ENCODE peak calls at places on chromosomes 16 and 17, in ten cellular contexts. M is kidney tubule cell; O is astrocyte of the spinal cord; E is HFFc6; T is activated CD4-positive, alpha-beta T cell treated with anti-CD3 and anti-CD28 coated beads, Interleukin-2, amount 50 U/mL, for 4 hours; S is left ventricle myocardium inferior; B is left colon; C is cardiac fibroblast; I is fibroblast of the aortic adventitia; Z is effector memory CD8-positive, alpha-beta T cell. L is an unnamed sample.

GRCh38 chr16:85094812-85095211 is 17.5 kb downstream of the CIBAR2 start:
- DNase-seq in M (no peak), T (no peak), C (no peak), E (no peak), S (no peak), Z (no peak), O (no peak), B (no peak), I (no peak), L (no peak)

GRCh38 chr16:78952630-78953029 is 647.9 kb downstream of the MAF start:
- DNase-seq in O (no peak), E (no peak), S (no peak), T (no peak), C (no peak), Z (no peak), I (no peak), B (no peak), M (no peak), L (no peak)

GRCh38 chr17:77208217-77208808 is 67.5 kb downstream of the SEC14L1 start:
- DNase-seq in I (peak), Z (no peak), O (peak), C (peak), S (no peak), E (peak), M (no peak), B (no peak), T (no peak), L (no peak)

GRCh38 chr17:292531-293382 is 59.9 kb downstream of the RPH3AL start:
- DNase-seq in Z (no peak), I (no peak), M (no peak), B (no peak), T (no peak), E (no peak), S (no peak), C (no peak), O (no peak), L (no peak)

GRCh38 chr17:65230040-65230439 is 92.9 kb downstream of the RGS9 start:
- DNase-seq in I (no peak), B (no peak), M (no peak), C (peak), E (no peak), S (no peak), T (no peak), O (no peak), Z (no peak), L (no peak)

GRCh38 chr16:87244646-87245197 is 72.5 kb downstream of the C16orf95 start:
- DNase-seq in E (no peak), Z (no peak), B (no peak), C (no peak), S (no peak), O (no peak), M (no peak), T (no peak), I (no peak), L (no peak)

GRCh38 chr16:58658796-58659211 is 25.8 kb downstream of the SLC38A7 start:
- DNase-seq in B (no peak), I (peak), T (no peak), Z (no peak), M (no peak), E (peak), C (peak), O (no peak), S (no peak), L (no peak)

GRCh38 chr16:48542020-48542473 is 67.9 kb downstream of the N4BP1 start:
- DNase-seq in C (peak), B (peak), M (peak), O (peak), I (peak), Z (no peak), E (peak), T (no peak), S (peak), L (peak)

GRCh38 chr17:15978606-15979005 is 20.9 kb downstream of the ZSWIM7 start:
- DNase-seq in I (no peak), Z (no peak), B (no peak), C (no peak), M (no peak), T (no peak), O (no peak), E (no peak), S (no peak), L (no peak)